ENCODE peak calls at places on chromosomes 6 and 20, in ten cellular contexts. K, Z, E, F, R, B, L, S, N and P are unnamed samples.

GRCh38 chr6:10962673-10963072 is 75.8 kb downstream of the SYCP2L start:
- DNase-seq in K (no peak), Z (peak; percentile 77), E (peak; percentile 73), F (no peak), R (peak; percentile 75), B (no peak), L (no peak), S (no peak), N (peak; percentile 18), P (no peak)

GRCh38 chr6:6596529-6596928 is 8.0 kb downstream of the LY86 start:
- DNase-seq in K (no peak), Z (no peak), E (no peak), F (no peak), R (no peak), B (no peak), L (no peak), S (no peak), N (no peak), P (no peak)

GRCh38 chr6:152267967-152268845 is 369.0 kb downstream of the SYNE1 start:
- DNase-seq in K (peak; percentile 68), Z (no peak), E (no peak), F (no peak), R (peak; percentile 35), B (peak; percentile 10), L (no peak), S (no peak), N (no peak), P (peak; percentile 11)

GRCh38 chr6:92521553-92521952 is 897.8 kb downstream of the EPHA7 start:
- DNase-seq in K (no peak), Z (no peak), E (no peak), F (no peak), R (no peak), B (no peak), L (no peak), S (no peak), N (no peak), P (no peak)

GRCh38 chr6:27553123-27553904 is 80.4 kb upstream of the ZNF184 start:
- DNase-seq in K (no peak), Z (peak; percentile 31), E (peak; percentile 82), F (no peak), R (peak; percentile 37), B (no peak), L (no peak), S (no peak), N (peak; percentile 86), P (no peak)

GRCh38 chr6:84033523-84034451 is at the start of gene MRAP2:
- DNase-seq in K (no peak), Z (peak; percentile 12), E (peak; percentile 3), F (no peak), R (peak; percentile 6), B (no peak), L (no peak), S (peak; percentile 39), N (no peak), P (no peak)

GRCh38 chr20:33791959-33792597 is 19.1 kb upstream of the CHMP4B start:
- DNase-seq in K (no peak), Z (peak; percentile 31), E (peak; percentile 60), F (peak; percentile 79), R (peak; percentile 45), B (peak; percentile 33), L (no peak), S (peak; percentile 70), N (peak; percentile 41), P (peak; percentile 31)

GRCh38 chr6:126625019-126625418 is 285.1 kb downstream of the CENPW start:
- DNase-seq in K (no peak), Z (peak; percentile 16), E (peak; percentile 43), F (no peak), R (peak; percentile 55), B (no peak), L (no peak), S (peak; percentile 36), N (peak; percentile 47), P (no peak)

GRCh38 chr6:45624228-45624627 is 246.5 kb upstream of the SUPT3H start:
- DNase-seq in K (no peak), Z (no peak), E (no peak), F (no peak), R (no peak), B (no peak), L (no peak), S (no peak), N (no peak), P (no peak)

GRCh38 chr20:62637521-62638054 is 4.7 kb upstream of the SLCO4A1 start:
- DNase-seq in K (no peak), Z (no peak), E (no peak), F (no peak), R (no peak), B (no peak), L (no peak), S (no peak), N (no peak), P (no peak)

GRCh38 chr6:145069966-145070365 is 665.4 kb downstream of the EPM2A start:
- DNase-seq in K (no peak), Z (no peak), E (peak; percentile 29), F (no peak), R (peak; percentile 18), B (no peak), L (no peak), S (no peak), N (peak; percentile 27), P (no peak)

GRCh38 chr20:19021406-19022117 is 190.9 kb upstream of the SLC24A3 start:
- DNase-seq in K (no peak), Z (no peak), E (no peak), F (no peak), R (no peak), B (no peak), L (no peak), S (no peak), N (no peak), P (no peak)

GRCh38 chr6:83352413-83352812 is 78.4 kb downstream of the ME1 start:
- DNase-seq in K (no peak), Z (no peak), E (no peak), F (no peak), R (no peak), B (no peak), L (no peak), S (no peak), N (no peak), P (no peak)

GRCh38 chr6:9131616-9132015 is 696.3 kb upstream of the SLC35B3 start:
- DNase-seq in K (no peak), Z (no peak), E (no peak), F (no peak), R (no peak), B (no peak), L (peak; percentile 55), S (no peak), N (no peak), P (no peak)

GRCh38 chr20:17525650-17526049 is 5.5 kb downstream of the BFSP1 start:
- DNase-seq in K (peak; percentile 63), Z (peak; percentile 17), E (peak; percentile 11), F (no peak), R (no peak), B (no peak), L (no peak), S (no peak), N (peak; percentile 55), P (no peak)

GRCh38 chr6:162149786-162150185 is 577.8 kb downstream of the PRKN start:
- DNase-seq in K (no peak), Z (no peak), E (no peak), F (no peak), R (no peak), B (no peak), L (no peak), S (no peak), N (no peak), P (no peak)

GRCh38 chr6:122322824-122323223 is 76.6 kb upstream of the HSF2 start:
- DNase-seq in K (no peak), Z (no peak), E (peak; percentile 34), F (no peak), R (peak; percentile 43), B (no peak), L (no peak), S (no peak), N (peak; percentile 16), P (no peak)

GRCh38 chr20:5039255-5039657 is 37.9 kb upstream of the SLC23A2 start:
- DNase-seq in K (no peak), Z (no peak), E (no peak), F (peak; percentile 80), R (no peak), B (peak; percentile 3), L (no peak), S (no peak), N (no peak), P (peak; percentile 43)

GRCh38 chr6:16518265-16518664 is 243.0 kb downstream of the ATXN1 start:
- DNase-seq in K (no peak), Z (no peak), E (no peak), F (no peak), R (no peak), B (no peak), L (no peak), S (no peak), N (no peak), P (no peak)